ENCODE peak calls at places on chromosome 14, in four cellular contexts. E, Z, I and G are unnamed samples.

GRCh38 chr14:24941719-24942118 is 108.2 kb downstream of the STXBP6 start:
- DNase-seq in E (no peak), I (no peak), Z (no peak), G (no peak)

GRCh38 chr14:58732387-58732786 is 94.6 kb downstream of the DACT1 start:
- DNase-seq in I (no peak), Z (no peak), E (no peak), G (no peak)

GRCh38 chr14:31323419-31323818 is 96.9 kb downstream of the HEATR5A start:
- DNase-seq in E (no peak), I (no peak), Z (no peak), G (no peak)

GRCh38 chr14:56181666-56182065 is 63.5 kb downstream of the PELI2 start:
- DNase-seq in E (no peak), Z (no peak), I (peak), G (no peak)

GRCh38 chr14:30608533-30609006 is 13.5 kb upstream of the SCFD1 start:
- DNase-seq in E (peak), I (peak), Z (no peak), G (no peak)

GRCh38 chr14:34873591-34874385 is 1.4 kb downstream of the BAZ1A start:
- DNase-seq in E (peak), Z (peak), I (no peak), G (peak)

GRCh38 chr14:34933301-34933700 is 49.5 kb upstream of the SRP54 start:
- DNase-seq in I (no peak), E (no peak), Z (no peak), G (no peak)

GRCh38 chr14:101473795-101474562 is 87.3 kb upstream of the DIO3 start:
- DNase-seq in E (no peak), Z (no peak), I (no peak), G (no peak)

GRCh38 chr14:73457050-73457934 is 1.1 kb downstream of the NUMB start:
- DNase-seq in E (peak), Z (no peak), I (peak), G (peak)